ENCODE peak calls at places on chromosomes 11 and 22, in six cellular contexts. G is lower lobe of right lung, J is upper lobe of right lung, M is fibroblast of mammary gland, K is prostate gland, W is endothelial cell of umbilical vein. Y is an unnamed sample.

GRCh38 chr11:44729718-44730117 is 3.0 kb downstream of the TSPAN18 start:
- DNase-seq in J (no peak), W (peak), M (no peak), K (no peak), G (no peak), Y (no peak)

GRCh38 chr11:6991227-6991626 is 28.9 kb downstream of the ZNF214 start:
- DNase-seq in K (no peak), W (no peak), J (no peak), M (no peak), G (no peak), Y (no peak)

GRCh38 chr11:529740-530411 is 5.5 kb downstream of the HRAS start:
- DNase-seq in W (no peak), K (no peak), M (no peak), G (no peak), J (peak), Y (no peak)

GRCh38 chr11:60334005-60334620 is 7.1 kb downstream of the MS4A6E start:
- DNase-seq in J (no peak), K (peak), M (peak), G (peak), W (peak), Y (peak)

GRCh38 chr11:12664410-12664809 is 9.8 kb upstream of the TEAD1 start:
- DNase-seq in J (no peak), W (no peak), G (no peak), K (no peak), M (no peak), Y (no peak)

GRCh38 chr11:7558046-7558445 is 44.2 kb downstream of the PPFIBP2 start:
- DNase-seq in K (no peak), J (no peak), G (no peak), W (no peak), M (no peak), Y (no peak)

GRCh38 chr22:17205432-17205831 is 13.8 kb downstream of the ADA2 start:
- DNase-seq in W (no peak), M (no peak), G (no peak), K (no peak), J (no peak), Y (no peak)

GRCh38 chr11:20759541-20759940 is 90.2 kb downstream of the NELL1 start:
- DNase-seq in W (no peak), G (no peak), J (no peak), M (no peak), K (no peak), Y (no peak)

GRCh38 chr11:33001281-33001680 is 14.4 kb upstream of the DEPDC7 start:
- DNase-seq in M (no peak), W (no peak), J (no peak), G (no peak), K (no peak), Y (no peak)

GRCh38 chr11:110479445-110480101 is 49.8 kb downstream of the FDX1 start:
- DNase-seq in M (peak), K (no peak), G (no peak), W (no peak), J (no peak), Y (peak)

GRCh38 chr11:19191530-19192169 is 10.1 kb downstream of the CSRP3 start:
- DNase-seq in J (no peak), G (no peak), M (no peak), W (no peak), K (no peak), Y (no peak)

GRCh38 chr11:46422588-46422987 is 31.0 kb upstream of the CHRM4 start:
- DNase-seq in M (no peak), G (no peak), W (no peak), J (no peak), K (no peak), Y (peak)

GRCh38 chr22:47120399-47120798 is 357.9 kb downstream of the TBC1D22A start:
- DNase-seq in M (no peak), W (no peak), G (no peak), J (peak), K (no peak), Y (no peak)

GRCh38 chr11:78074756-78075155 is 4.9 kb downstream of the NDUFC2 start:
- DNase-seq in W (no peak), M (no peak), G (no peak), K (no peak), J (no peak), Y (no peak)

GRCh38 chr11:126585388-126586302 is 230.2 kb downstream of the ST3GAL4 start:
- DNase-seq in M (peak), G (no peak), J (no peak), K (peak), W (peak), Y (peak)

GRCh38 chr11:126607776-126608625 is 252.5 kb downstream of the ST3GAL4 start:
- DNase-seq in G (no peak), K (no peak), W (no peak), J (no peak), M (no peak), Y (no peak)

GRCh38 chr11:9748361-9748970 is 84.6 kb downstream of the SWAP70 start:
- DNase-seq in J (peak), W (peak), K (peak), M (peak), G (peak), Y (peak)

GRCh38 chr22:41683616-41684015 is 5.1 kb downstream of the SNU13 start:
- DNase-seq in M (no peak), J (no peak), K (no peak), W (no peak), G (no peak), Y (no peak)

GRCh38 chr22:49208768-49209252 is 618.9 kb downstream of the BRD1 start:
- DNase-seq in K (no peak), G (no peak), J (peak), W (no peak), M (no peak), Y (no peak)

GRCh38 chr11:119210035-119210434 is 3.9 kb downstream of the CBL start:
- DNase-seq in J (no peak), M (no peak), K (no peak), W (no peak), G (no peak), Y (peak)

GRCh38 chr22:26168199-26168915 is 905 bp upstream of the SEZ6L start:
- DNase-seq in W (no peak), G (no peak), K (no peak), J (no peak), M (no peak), Y (no peak)

GRCh38 chr11:125228425-125228824 is 63.9 kb downstream of the PKNOX2 start:
- DNase-seq in J (no peak), W (no peak), K (no peak), G (no peak), M (no peak), Y (no peak)

GRCh38 chr11:44766972-44767278 is 40.2 kb downstream of the TSPAN18 start:
- DNase-seq in K (no peak), J (no peak), G (no peak), W (no peak), M (no peak), Y (peak)

GRCh38 chr22:22037229-22037628 is 54.6 kb upstream of the TOP3B start:
- DNase-seq in K (no peak), W (peak), M (no peak), G (no peak), J (no peak), Y (no peak)

GRCh38 chr22:44729391-44730012 is 22.9 kb upstream of the ARHGAP8 start:
- DNase-seq in G (no peak), K (no peak), J (no peak), M (peak), W (peak), Y (peak)

GRCh38 chr22:27867114-27867957 is 51.7 kb downstream of the PITPNB start:
- DNase-seq in W (peak), J (no peak), K (no peak), G (no peak), M (no peak), Y (peak)

GRCh38 chr11:70551323-70552166 is 153.2 kb downstream of the CTTN start:
- DNase-seq in G (no peak), M (no peak), J (no peak), K (no peak), W (no peak), Y (no peak)

GRCh38 chr11:47631473-47631872 is 10.9 kb downstream of the MTCH2 start:
- DNase-seq in W (peak), M (no peak), J (no peak), G (no peak), K (no peak), Y (no peak)

GRCh38 chr11:114060402-114061052 is 1.0 kb downstream of the ZBTB16 start:
- DNase-seq in K (no peak), M (no peak), J (peak), G (peak), W (peak), Y (peak)

GRCh38 chr22:44437493-44438015 is 60.5 kb downstream of the RTL6 start:
- DNase-seq in K (no peak), J (no peak), W (no peak), M (peak), G (no peak), Y (no peak)

GRCh38 chr11:20207781-20208621 is 47.7 kb upstream of the DBX1 start:
- DNase-seq in G (peak), J (peak), M (no peak), W (no peak), K (no peak), Y (no peak)

GRCh38 chr11:30815619-30816018 is 229.5 kb upstream of the MPPED2 start:
- DNase-seq in J (no peak), K (no peak), G (no peak), W (no peak), M (no peak), Y (no peak)

GRCh38 chr22:24510694-24511625 is 15.8 kb downstream of the UPB1 start:
- DNase-seq in G (no peak), K (no peak), J (no peak), W (no peak), M (peak), Y (peak)

GRCh38 chr11:75403983-75404658 is 4.8 kb downstream of the RPS3 start:
- DNase-seq in G (no peak), M (peak), W (no peak), J (peak), K (no peak), Y (no peak)

GRCh38 chr22:45072322-45072903 is 62.6 kb upstream of the PHF21B start:
- DNase-seq in M (peak), G (no peak), K (peak), W (no peak), J (no peak), Y (peak)

GRCh38 chr11:118000850-118001228 is 14.6 kb downstream of the IL10RA start:
- DNase-seq in K (no peak), W (no peak), M (no peak), J (no peak), G (no peak), Y (no peak)
- TF ChIP-seq CTCF in K (no peak), W (no peak), M (no peak), J (no peak), G (no peak), Y (no peak)

DNA sequence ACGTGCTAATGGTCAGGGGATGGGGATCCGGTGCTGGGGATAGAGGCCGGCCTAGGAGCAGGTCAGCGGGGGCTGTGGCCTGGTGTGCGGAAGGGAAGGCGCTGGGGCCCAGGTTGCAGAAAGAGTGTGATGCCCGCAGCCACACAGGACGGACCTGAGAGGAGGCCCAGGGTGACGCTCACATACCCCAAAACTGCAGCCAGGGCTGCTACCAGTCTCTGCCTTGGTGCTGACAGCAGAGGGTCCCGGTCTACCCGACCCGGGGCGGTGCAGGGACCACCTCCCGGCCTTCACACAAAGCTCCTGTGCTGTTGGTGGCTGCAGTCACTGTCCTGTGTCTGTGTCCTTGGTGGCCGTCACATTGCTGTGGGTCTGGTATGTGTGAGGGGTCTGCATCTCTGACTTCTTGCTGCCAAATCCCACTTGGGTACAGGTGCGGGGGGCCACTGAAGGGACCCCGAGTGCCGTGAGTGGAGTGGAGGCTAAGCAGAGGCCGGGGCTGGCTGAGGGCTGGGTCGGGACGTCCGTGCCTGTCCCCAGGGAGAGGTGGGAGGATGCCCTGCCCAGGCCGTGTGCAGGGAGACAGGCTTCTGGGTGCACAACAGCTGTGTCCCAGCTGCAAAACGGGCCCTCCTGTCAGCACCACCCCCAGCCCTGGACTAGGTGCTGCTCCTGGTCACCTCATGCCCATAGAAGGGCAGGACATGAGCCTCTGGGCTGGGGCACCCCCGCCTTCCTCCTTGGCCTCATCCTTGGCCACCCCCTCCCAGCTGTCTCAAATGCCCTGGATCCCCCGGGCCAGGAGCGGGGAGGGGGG is 1.5 kb downstream of the LSP1 start:
- DNase-seq in G (no peak), J (no peak), M (no peak), K (no peak), W (no peak), Y (no peak)
- H3K4me3 ChIP-seq in G (peak), J (peak), M (no peak), K (no peak), W (no peak), Y (no peak)

GRCh38 chr22:43009444-43009843 is 5.5 kb downstream of the PACSIN2 start:
- DNase-seq in M (no peak), W (no peak), G (no peak), J (no peak), K (peak), Y (no peak)

GRCh38 chr22:43012390-43012789 is 2.6 kb downstream of the PACSIN2 start:
- DNase-seq in W (no peak), G (no peak), K (no peak), J (no peak), M (no peak), Y (no peak)

GRCh38 chr22:43013355-43014061 is 1.4 kb downstream of the PACSIN2 start:
- DNase-seq in G (no peak), J (no peak), M (peak), K (no peak), W (peak), Y (peak)

GRCh38 chr22:43008921-43009320 is 6.0 kb downstream of the PACSIN2 start:
- DNase-seq in J (no peak), M (no peak), W (no peak), G (peak), K (no peak), Y (no peak)

DNA sequence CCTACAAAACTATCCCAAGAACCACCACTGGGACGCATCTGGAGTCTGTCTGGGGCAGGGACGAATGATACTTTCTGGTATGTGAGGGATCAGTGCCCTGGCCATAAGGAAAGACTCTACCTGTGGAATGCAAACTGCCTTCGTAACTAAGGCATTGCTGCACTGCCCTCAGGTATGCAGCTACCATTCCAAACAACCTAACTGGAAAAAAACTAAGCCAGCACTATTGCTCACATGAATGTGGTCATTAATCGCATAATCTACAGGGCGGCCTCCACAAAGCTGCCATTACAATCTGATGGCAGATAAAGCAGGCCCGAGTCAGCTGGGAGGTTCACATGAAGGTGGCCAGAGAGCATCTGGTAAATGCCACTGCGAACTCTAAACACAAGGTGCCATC is 3.9 kb downstream of the PACSIN2 start:
- DNase-seq in K (no peak), G (peak), W (no peak), M (no peak), J (no peak), Y (no peak)
- TF ChIP-seq CTCF in K (no peak), G (no peak), W (no peak), M (no peak), J (no peak), Y (peak)

GRCh38 chr22:46087816-46088277 is 62.5 kb upstream of the PPARA start:
- DNase-seq in J (peak), K (peak), M (peak), G (peak), W (peak), Y (peak)
- H3K4me3 ChIP-seq in J (peak), K (peak), M (peak), G (peak), W (no peak), Y (peak)

GRCh38 chr11:116513894-116514293 is 258.9 kb downstream of the BUD13 start:
- DNase-seq in G (no peak), M (peak), K (no peak), W (peak), J (no peak), Y (peak)
- TF ChIP-seq CTCF in G (peak), M (peak), K (no peak), W (peak), J (peak), Y (peak)

GRCh38 chr22:39897841-39898240 is 3.0 kb upstream of the GRAP2 start:
- DNase-seq in W (no peak), J (no peak), G (no peak), K (no peak), M (no peak), Y (no peak)

GRCh38 chr22:39904864-39905263 is 4.0 kb downstream of the GRAP2 start:
- DNase-seq in W (no peak), J (no peak), G (no peak), M (no peak), K (no peak), Y (no peak)

GRCh38 chr22:39900306-39901227 is at the start of gene GRAP2:
- DNase-seq in G (no peak), J (no peak), W (no peak), M (no peak), K (no peak), Y (no peak)

GRCh38 chr22:39898997-39899396 is 1.9 kb upstream of the GRAP2 start:
- DNase-seq in K (no peak), W (no peak), J (no peak), M (no peak), G (no peak), Y (no peak)

GRCh38 chr22:39901519-39902146 is 749 bp downstream of the GRAP2 start:
- DNase-seq in J (no peak), W (no peak), K (no peak), M (no peak), G (no peak), Y (no peak)
- H3K4me3 ChIP-seq in J (peak), W (no peak), K (no peak), M (no peak), G (peak), Y (no peak)

GRCh38 chr11:102683277-102683676 is 22.3 kb downstream of the MMP27 start:
- DNase-seq in J (no peak), G (no peak), M (no peak), K (no peak), W (no peak), Y (no peak)
- TF ChIP-seq CTCF in J (no peak), G (no peak), M (peak), K (no peak), W (no peak), Y (no peak)